ENCODE peak calls at places on chromosomes 7 and 10, in seven cellular contexts. U is HFF-Myc; A is Jurkat, Clone E6-1; F is transverse colon; L is K562; X is foreskin fibroblast; E is kidney. W is an unnamed sample.

GRCh38 chr10:88932539-88933256 is 19.9 kb downstream of the ACTA2 start:
- DNase-seq in U (peak), A (peak), F (peak), L (peak), X (peak), E (peak), W (peak)

GRCh38 chr10:116974442-116975005 is 30.5 kb downstream of the SHTN1 start:
- DNase-seq in U (peak), A (no peak), F (no peak), L (no peak), X (peak), E (no peak), W (peak)

GRCh38 chr7:132650498-132650897 is 74.2 kb upstream of the PLXNA4 start:
- DNase-seq in U (peak), A (no peak), F (no peak), L (no peak), X (peak), E (no peak), W (no peak)

GRCh38 chr10:110865184-110865803 is 6.4 kb upstream of the PDCD4 start:
- DNase-seq in U (no peak), A (no peak), F (no peak), L (no peak), X (peak), E (no peak), W (peak)

GRCh38 chr7:110590415-110590814 is 500.5 kb upstream of the LRRN3 start:
- DNase-seq in U (no peak), A (no peak), F (no peak), L (no peak), X (no peak), E (no peak), W (peak)

GRCh38 chr10:59885430-59886134 is 20.8 kb downstream of the CCDC6 start:
- DNase-seq in U (no peak), A (no peak), F (peak), L (peak), X (no peak), E (no peak), W (no peak)

GRCh38 chr7:73437699-73438416 is 4.3 kb downstream of the FZD9 start:
- DNase-seq in U (no peak), A (no peak), F (no peak), L (no peak), X (peak), E (no peak), W (peak)

GRCh38 chr7:132777419-132777818 is 201.1 kb upstream of the PLXNA4 start:
- DNase-seq in U (no peak), A (no peak), F (no peak), L (no peak), X (no peak), E (no peak), W (no peak)

GRCh38 chr10:12690525-12691139 is 310.9 kb downstream of the CCDC3 start:
- DNase-seq in U (no peak), A (no peak), F (no peak), L (no peak), X (no peak), E (peak), W (no peak)

GRCh38 chr10:91032614-91033248 is 111.8 kb upstream of the ANKRD1 start:
- DNase-seq in U (no peak), A (no peak), F (peak), L (no peak), X (peak), E (no peak), W (no peak)

GRCh38 chr7:1105189-1105588 is 17.3 kb downstream of the GPER1 start:
- DNase-seq in U (no peak), A (no peak), F (no peak), L (no peak), X (no peak), E (peak), W (no peak)

GRCh38 chr7:159020987-159021386 is 123.7 kb downstream of the VIPR2 start:
- DNase-seq in U (no peak), A (no peak), F (no peak), L (peak), X (no peak), E (peak), W (no peak)

GRCh38 chr10:93752761-93753160 is 5.0 kb upstream of the LGI1 start:
- DNase-seq in U (peak), A (no peak), F (no peak), L (no peak), X (peak), E (no peak), W (no peak)

GRCh38 chr10:125824736-125825135 is 1.4 kb downstream of the BCCIP start:
- DNase-seq in U (peak), A (no peak), F (no peak), L (no peak), X (peak), E (no peak), W (no peak)

GRCh38 chr7:129168219-129168991 is 20.0 kb upstream of the SMO start:
- DNase-seq in U (no peak), A (no peak), F (no peak), L (no peak), X (no peak), E (no peak), W (no peak)

GRCh38 chr7:140676303-140676702 is 3.6 kb downstream of the ADCK2 start:
- DNase-seq in U (no peak), A (no peak), F (no peak), L (no peak), X (no peak), E (no peak), W (no peak)

GRCh38 chr10:30368065-30368718 is 19.1 kb upstream of the MTPAP start:
- DNase-seq in U (no peak), A (no peak), F (no peak), L (no peak), X (peak), E (no peak), W (no peak)

GRCh38 chr10:71213761-71214440 is 1.5 kb downstream of the UNC5B start:
- DNase-seq in U (no peak), A (no peak), F (peak), L (peak), X (peak), E (no peak), W (no peak)

GRCh38 chr10:102880256-102880655 is 11.0 kb downstream of the AS3MT start:
- DNase-seq in U (no peak), A (no peak), F (no peak), L (no peak), X (no peak), E (no peak), W (no peak)

GRCh38 chr10:22573820-22574569 is 140.4 kb downstream of the PIP4K2A start:
- DNase-seq in U (no peak), A (peak), F (no peak), L (peak), X (peak), E (no peak), W (peak)

GRCh38 chr7:16071246-16071857 is 350.0 kb downstream of the CRPPA start:
- DNase-seq in U (peak), A (peak), F (peak), L (peak), X (peak), E (no peak), W (peak)

GRCh38 chr10:121771957-121772356 is 155.9 kb downstream of the ATE1 start:
- DNase-seq in U (no peak), A (peak), F (no peak), L (no peak), X (peak), E (no peak), W (no peak)

GRCh38 chr10:102647433-102648268 is 3.4 kb downstream of the TRIM8 start:
- DNase-seq in U (no peak), A (no peak), F (no peak), L (no peak), X (no peak), E (peak), W (no peak)

GRCh38 chr7:77417801-77418200 is 1.7 kb upstream of the GSAP start:
- DNase-seq in U (no peak), A (no peak), F (no peak), L (no peak), X (no peak), E (no peak), W (no peak)

GRCh38 chr10:92688927-92689662 is 660 bp upstream of the HHEX start:
- DNase-seq in U (no peak), A (no peak), F (peak), L (no peak), X (peak), E (peak), W (peak)

GRCh38 chr10:23157691-23158369 is 34.3 kb upstream of the PTF1A start:
- DNase-seq in U (peak), A (peak), F (no peak), L (peak), X (peak), E (no peak), W (peak)

GRCh38 chr10:22335204-22335956 is 9.9 kb upstream of the SPAG6 start:
- DNase-seq in U (no peak), A (no peak), F (peak), L (no peak), X (peak), E (peak), W (no peak)

GRCh38 chr10:125029584-125030242 is 87.8 kb downstream of the ZRANB1 start:
- DNase-seq in U (no peak), A (no peak), F (no peak), L (no peak), X (peak), E (no peak), W (no peak)

GRCh38 chr7:8147760-8148463 is 114.1 kb downstream of the ICA1 start:
- DNase-seq in U (no peak), A (no peak), F (no peak), L (no peak), X (no peak), E (no peak), W (no peak)

GRCh38 chr10:104333728-104334373 is 4.4 kb downstream of the ITPRIP start:
- DNase-seq in U (no peak), A (no peak), F (no peak), L (no peak), X (no peak), E (no peak), W (no peak)

GRCh38 chr10:104331208-104331838 is 6.9 kb downstream of the ITPRIP start:
- DNase-seq in U (no peak), A (no peak), F (peak), L (no peak), X (peak), E (peak), W (peak)

GRCh38 chr10:104330168-104331117 is 7.8 kb downstream of the ITPRIP start:
- DNase-seq in U (no peak), A (no peak), F (peak), L (no peak), X (peak), E (peak), W (peak)

GRCh38 chr10:104333037-104333727 is 5.1 kb downstream of the ITPRIP start:
- DNase-seq in U (no peak), A (no peak), F (no peak), L (peak), X (no peak), E (no peak), W (no peak)

DNA sequence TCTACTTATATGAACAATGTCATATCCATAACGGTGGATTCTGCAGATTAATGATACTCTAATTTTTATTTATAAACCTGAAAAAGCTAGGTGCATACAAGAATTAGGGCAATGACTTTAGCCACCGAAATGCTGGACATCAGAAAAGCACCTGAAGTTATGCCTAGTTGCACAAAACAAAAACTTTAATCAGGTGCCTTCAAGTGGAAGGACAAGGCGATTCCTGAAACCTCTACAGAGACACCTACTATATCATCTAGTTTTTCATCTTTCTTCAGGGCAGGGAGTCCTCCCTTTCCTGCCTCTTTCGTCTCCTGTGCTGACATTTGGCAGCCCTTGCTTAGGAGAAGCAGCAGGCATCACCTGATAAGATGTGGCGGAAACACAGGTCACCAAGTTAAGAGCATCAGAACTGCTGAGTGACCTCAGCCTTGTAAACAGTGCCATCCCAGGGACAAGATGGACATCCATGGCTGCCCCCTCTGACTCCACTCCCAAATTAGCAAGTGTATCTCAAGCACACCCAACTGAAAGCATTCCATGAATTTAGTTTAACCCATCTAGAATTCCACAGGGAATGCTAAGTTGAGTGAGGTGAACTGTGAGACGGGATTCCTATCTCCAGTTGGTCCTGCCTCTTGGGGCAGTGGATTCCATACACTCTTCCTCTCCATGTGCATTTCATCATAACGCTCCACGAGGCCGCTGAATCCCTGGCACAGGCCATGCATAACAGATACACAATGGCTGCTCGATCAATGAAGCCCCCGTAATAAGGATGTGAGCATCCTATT is 5.8 kb downstream of the ITPRIP start:
- DNase-seq in U (no peak), A (no peak), F (no peak), L (peak), X (peak), E (no peak), W (no peak)
- H3K4me3 ChIP-seq in U (no peak), A (no peak), F (no peak), L (no peak), X (no peak), E (no peak), W (no peak)

DNA sequence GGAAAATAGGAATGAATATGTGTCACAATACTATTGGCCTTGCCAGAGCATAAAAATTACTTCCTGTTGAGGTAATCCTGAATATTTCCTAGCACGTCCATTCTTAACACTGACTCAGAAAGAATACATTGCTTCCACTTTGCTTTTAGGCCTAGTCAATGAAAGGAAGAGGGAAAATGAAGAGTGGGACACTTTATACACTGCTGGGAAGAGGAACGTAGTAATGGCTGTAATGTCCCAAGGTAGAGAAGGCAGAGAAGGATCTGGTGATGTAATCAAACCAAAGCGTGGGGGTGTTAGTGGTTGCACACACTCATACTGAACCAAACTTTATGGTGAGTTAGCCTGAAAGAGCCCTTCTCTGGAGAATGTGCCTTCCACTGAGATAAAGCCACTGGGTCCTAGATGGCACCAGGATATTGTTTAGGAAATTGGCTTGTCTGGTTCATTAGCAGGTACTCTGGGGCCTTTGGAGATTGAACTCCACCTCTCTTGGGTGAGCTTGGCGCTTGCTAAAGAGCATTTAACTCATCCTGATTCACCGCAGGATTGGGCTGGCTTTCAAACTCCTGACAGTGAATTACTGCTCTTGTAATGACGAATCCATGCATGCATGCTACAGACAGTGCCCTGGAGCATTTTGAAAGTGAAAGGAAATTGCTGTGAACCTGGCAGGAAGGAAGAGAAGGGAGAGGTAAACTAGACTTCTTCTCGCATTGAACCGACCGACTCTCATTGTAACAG is 254.9 kb downstream of the KIAA1217 start:
- DNase-seq in U (no peak), A (peak), F (peak), L (no peak), X (peak), E (no peak), W (no peak)
- H3K4me3 ChIP-seq in U (no peak), A (no peak), F (no peak), L (no peak), X (no peak), E (peak), W (no peak)

GRCh38 chr10:5563237-5563961 is 38.6 kb downstream of the CALML3 start:
- DNase-seq in U (no peak), A (no peak), F (peak), L (no peak), X (no peak), E (peak), W (no peak)
- H3K4me3 ChIP-seq in U (no peak), A (no peak), F (no peak), L (no peak), X (no peak), E (no peak), W (no peak)

GRCh38 chr7:84613411-84613810 is 418.8 kb upstream of the SEMA3A start:
- DNase-seq in U (no peak), A (no peak), F (no peak), L (no peak), X (no peak), E (no peak), W (no peak)
- H3K4me3 ChIP-seq in U (no peak), A (no peak), F (no peak), L (no peak), X (no peak), E (no peak), W (no peak)

GRCh38 chr10:133324857-133325260 is 11.8 kb downstream of the CALY start:
- DNase-seq in U (no peak), A (no peak), F (no peak), L (no peak), X (no peak), E (peak), W (no peak)
- H3K4me3 ChIP-seq in U (peak), A (peak), F (no peak), L (no peak), X (peak), E (no peak), W (no peak)

GRCh38 chr10:63522129-63522687 is 1.0 kb downstream of the REEP3 start:
- DNase-seq in U (no peak), A (peak), F (no peak), L (peak), X (peak), E (no peak), W (peak)

GRCh38 chr10:63525021-63525420 is 3.8 kb downstream of the REEP3 start:
- DNase-seq in U (no peak), A (no peak), F (no peak), L (no peak), X (no peak), E (no peak), W (no peak)

GRCh38 chr10:63520463-63521388 is 475 bp upstream of the REEP3 start:
- DNase-seq in U (no peak), A (peak), F (peak), L (peak), X (no peak), E (peak), W (peak)

GRCh38 chr10:63521389-63522128 is at the start of gene REEP3:
- DNase-seq in U (no peak), A (peak), F (peak), L (peak), X (peak), E (peak), W (peak)

GRCh38 chr10:63523015-63523414 is 1.8 kb downstream of the REEP3 start:
- DNase-seq in U (no peak), A (no peak), F (no peak), L (no peak), X (no peak), E (no peak), W (no peak)
- H3K4me3 ChIP-seq in U (peak), A (no peak), F (no peak), L (no peak), X (peak), E (peak), W (no peak)